ENCODE peak calls at places on chromosomes 3 and 15, in seven cellular contexts. D is H9, F is stomach, K is mammary epithelial cell, V is hepatocyte, G is astrocyte, P is ovary. C is an unnamed sample.

GRCh38 chr3:187987919-187988318 is 166.0 kb upstream of the LPP start:
- DNase-seq in D (no peak), P (no peak), V (no peak), G (no peak), K (no peak), F (no peak), C (peak; percentile 58)

GRCh38 chr3:20573175-20573574 is 387.2 kb upstream of the SGO1 start:
- DNase-seq in D (no peak), V (no peak), K (no peak), P (no peak), G (peak; percentile 92), F (no peak), C (no peak)

GRCh38 chr3:190131329-190131728 is 10.6 kb upstream of the P3H2 start:
- DNase-seq in K (peak; percentile 82), V (no peak), F (peak; percentile 52), G (peak; percentile 74), D (no peak), P (no peak), C (no peak)

GRCh38 chr3:119579366-119580147 is at the start of gene ADPRH:
- DNase-seq in K (peak; percentile 16), D (peak; percentile 82), G (peak; percentile 57), P (peak; percentile 71), V (peak; percentile 90), F (peak; percentile 84), C (peak; percentile 32)

GRCh38 chr15:59543721-59544547 is 67.6 kb upstream of the GCNT3 start:
- DNase-seq in P (no peak), V (no peak), G (no peak), D (no peak), K (no peak), F (no peak), C (no peak)

GRCh38 chr3:73707772-73708171 is 83.0 kb upstream of the PDZRN3 start:
- DNase-seq in K (no peak), F (no peak), G (peak; percentile 42), V (no peak), D (no peak), P (no peak), C (no peak)

GRCh38 chr3:71728632-71729342 is 3.6 kb upstream of the EIF4E3 start:
- DNase-seq in P (no peak), F (no peak), D (peak; percentile 84), G (peak; percentile 10), K (no peak), V (no peak), C (no peak)

GRCh38 chr15:64825081-64825430 is 391 bp downstream of the PIF1 start:
- DNase-seq in D (no peak), G (peak; percentile 10), P (no peak), F (no peak), K (no peak), V (no peak), C (no peak)

GRCh38 chr3:30473374-30474051 is 132.9 kb upstream of the TGFBR2 start:
- DNase-seq in P (peak; percentile 62), V (no peak), K (peak; percentile 38), G (peak; percentile 58), F (no peak), D (no peak), C (no peak)

GRCh38 chr15:79432345-79433311 is 492 bp downstream of the MINAR1 start:
- DNase-seq in F (no peak), G (no peak), K (peak; percentile 14), V (peak; percentile 20), P (no peak), D (peak; percentile 61), C (no peak)

GRCh38 chr15:99097441-99098410 is 7.2 kb upstream of the SYNM start:
- DNase-seq in K (no peak), F (no peak), P (no peak), V (no peak), G (no peak), D (no peak), C (no peak)

GRCh38 chr15:35540885-35541284 is 5.1 kb downstream of the DPH6 start:
- DNase-seq in D (no peak), P (no peak), K (no peak), G (peak; percentile 69), F (no peak), V (no peak), C (no peak)

GRCh38 chr15:75565062-75565970 is 13.8 kb downstream of the PTPN9 start:
- DNase-seq in D (no peak), K (no peak), P (no peak), G (peak; percentile 51), F (no peak), V (no peak), C (no peak)

GRCh38 chr3:184724662-184725061 is 12.8 kb upstream of the MAGEF1 start:
- DNase-seq in V (no peak), K (no peak), P (no peak), G (no peak), F (no peak), D (no peak), C (no peak)

GRCh38 chr3:52050571-52050970 is 5.8 kb downstream of the DUSP7 start:
- DNase-seq in K (no peak), V (no peak), P (no peak), F (no peak), G (no peak), D (no peak), C (no peak)

GRCh38 chr3:73624363-73625123 is at the start of gene PDZRN3:
- DNase-seq in V (peak; percentile 80), D (peak; percentile 74), G (peak; percentile 69), P (peak; percentile 84), K (peak; percentile 51), F (peak; percentile 55), C (no peak)

GRCh38 chr15:43998607-43999006 is 171.8 kb downstream of the WDR76 start:
- DNase-seq in F (no peak), D (no peak), K (no peak), V (peak; percentile 17), P (peak; percentile 23), G (peak; percentile 75), C (no peak)

GRCh38 chr3:4584537-4585249 is 91.5 kb downstream of the ITPR1 start:
- DNase-seq in V (no peak), F (no peak), G (no peak), K (peak; percentile 19), P (peak; percentile 68), D (no peak), C (no peak)

GRCh38 chr3:42028474-42028873 is 62.7 kb upstream of the TRAK1 start:
- DNase-seq in P (no peak), K (no peak), D (no peak), F (no peak), V (no peak), G (no peak), C (no peak)

GRCh38 chr3:142134799-142135325 is 14.5 kb downstream of the TFDP2 start:
- DNase-seq in K (no peak), P (no peak), G (no peak), F (no peak), D (no peak), V (no peak), C (no peak)

GRCh38 chr3:5191555-5192304 is 4.2 kb downstream of the EDEM1 start:
- DNase-seq in D (no peak), P (no peak), K (no peak), V (no peak), F (no peak), G (no peak), C (no peak)

DNA sequence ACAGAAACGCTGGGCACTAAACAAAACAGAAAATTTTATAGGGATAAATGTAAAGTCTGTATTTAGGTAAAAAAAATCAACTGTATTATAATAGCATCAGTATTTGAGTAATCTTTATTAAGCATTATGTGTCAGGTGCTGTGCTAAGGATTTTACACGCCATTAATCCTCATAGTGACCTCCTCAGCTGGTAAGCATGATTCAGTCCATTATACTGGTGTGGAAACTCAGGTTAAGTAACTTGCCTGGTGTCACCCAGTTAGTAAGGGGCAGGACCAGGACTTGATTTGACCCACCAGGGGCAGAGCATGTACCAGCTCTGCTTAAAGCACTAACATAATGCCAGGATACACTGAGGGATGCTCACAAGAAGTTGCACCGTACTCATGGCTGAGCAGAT is 4.8 kb downstream of the MYO5C start:
- DNase-seq in P (no peak), K (no peak), V (no peak), F (no peak), G (no peak), D (no peak), C (no peak)
- H3K4me1 ChIP-seq in P (peaks cover 3% of the 10 kb centered on the region), K (peaks cover 12% of the 10 kb centered on the region), V (peaks cover 28% of the 10 kb centered on the region), F (peaks cover 64% of the 10 kb centered on the region), G (no peaks in the 10 kb centered on the region), D (peaks cover 6% of the 10 kb centered on the region), C (peaks cover 8% of the 10 kb centered on the region)

GRCh38 chr3:79864077-79864476 is 96.3 kb upstream of the ROBO1 start:
- DNase-seq in D (no peak), G (no peak), F (no peak), V (no peak), P (no peak), K (no peak), C (no peak)
- TF ChIP-seq CTCF in D (no peak), G (no peak), F (no peak), V (no peak), P (no peak), K (no peak), C (no peak)

GRCh38 chr3:12559520-12559919 is 2.6 kb downstream of the MKRN2 start:
- DNase-seq in F (no peak), V (no peak), G (no peak), D (no peak), P (no peak), K (no peak), C (no peak)

GRCh38 chr3:12562451-12562850 is 5.6 kb downstream of the MKRN2 start:
- DNase-seq in P (no peak), F (no peak), G (no peak), D (no peak), V (no peak), K (no peak), C (no peak)

GRCh38 chr3:12558706-12559105 is 1.8 kb downstream of the MKRN2 start:
- DNase-seq in V (no peak), K (no peak), F (no peak), P (no peak), D (no peak), G (no peak), C (no peak)

GRCh38 chr3:12561397-12561796 is 4.5 kb downstream of the MKRN2 start:
- DNase-seq in K (no peak), V (no peak), P (no peak), F (no peak), G (no peak), D (no peak), C (no peak)

DNA sequence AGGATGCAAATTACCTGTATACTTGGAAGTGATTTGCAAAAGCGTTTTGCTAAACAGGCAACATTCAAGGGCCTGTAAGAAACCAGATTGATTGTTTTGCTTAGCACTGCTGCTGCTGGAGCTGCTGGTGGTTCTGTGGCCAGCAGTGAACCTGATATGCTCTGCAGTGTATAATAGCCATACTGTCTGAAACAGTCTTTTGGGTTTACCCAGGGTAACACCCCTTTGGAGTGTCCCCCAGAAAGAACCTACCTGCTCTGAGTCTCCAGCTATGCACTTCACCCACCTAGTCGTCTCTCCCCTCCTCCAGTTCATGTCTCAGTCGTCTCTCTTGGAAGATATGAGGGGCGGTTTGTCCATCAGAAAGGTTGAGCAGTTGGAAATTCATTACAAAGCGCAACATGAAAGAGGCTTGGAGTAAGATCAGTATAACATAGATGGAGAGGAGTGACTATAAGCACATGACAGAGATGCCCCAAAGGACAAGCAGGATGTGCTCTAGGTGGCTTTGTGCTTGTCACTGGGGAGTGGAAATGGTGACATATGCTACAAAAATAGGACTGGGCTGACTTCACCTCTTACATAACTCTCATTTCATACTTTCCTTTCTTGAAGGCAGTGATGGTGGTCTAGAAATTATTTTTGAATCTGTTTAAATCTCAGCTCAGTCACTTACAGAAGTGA is 3.8 kb downstream of the MKRN2 start:
- DNase-seq in V (no peak), F (no peak), K (no peak), G (no peak), D (no peak), P (no peak), C (no peak)
- H3K4me1 ChIP-seq in V (peaks cover 21% of the 10 kb centered on the region), F (peaks cover 57% of the 10 kb centered on the region), K (peaks cover 24% of the 10 kb centered on the region), G (peaks cover 11% of the 10 kb centered on the region), D (no peaks in the 10 kb centered on the region), P (peaks cover 5% of the 10 kb centered on the region), C (peaks cover 46% of the 10 kb centered on the region)

GRCh38 chr3:50388720-50389352 is 29.5 kb upstream of the TMEM115 start:
- DNase-seq in V (no peak), K (no peak), G (peak; percentile 34), P (no peak), F (no peak), D (no peak), C (no peak)
- TF ChIP-seq CTCF in V (peak; percentile 1), K (no peak), G (no peak), P (no peak), F (no peak), D (no peak), C (no peak)